ENCODE peak calls at places on chromosomes 12 and 14, in four cellular contexts. D is ascending aorta, W is HCT116, J is upper lobe of right lung. F is an unnamed sample.

GRCh38 chr12:96241484-96242256 is 47.5 kb downstream of the ELK3 start:
- DNase-seq in D (peak), W (no peak), J (no peak), F (no peak)

GRCh38 chr12:132488127-132489077 is 1.5 kb upstream of the FBRSL1 start:
- DNase-seq in W (no peak), J (no peak), D (no peak), F (peak)

GRCh38 chr12:103462675-103463074 is 33.1 kb downstream of the C12orf42 start:
- DNase-seq in J (no peak), D (no peak), W (no peak), F (no peak)

GRCh38 chr12:127054531-127054930 is 1212.4 kb upstream of the TMEM132C start:
- DNase-seq in D (no peak), J (no peak), W (no peak), F (no peak)

GRCh38 chr12:69657376-69658137 is 41.5 kb downstream of the BEST3 start:
- DNase-seq in W (no peak), D (no peak), J (no peak), F (no peak)

GRCh38 chr14:82642425-82642824 is 1108.8 kb upstream of the SEL1L start:
- DNase-seq in J (peak), W (no peak), D (no peak), F (no peak)

GRCh38 chr14:32525591-32525990 is 196.5 kb downstream of the AKAP6 start:
- DNase-seq in W (no peak), J (no peak), D (no peak), F (no peak)

GRCh38 chr12:29024117-29024516 is 125.0 kb upstream of the FAR2 start:
- DNase-seq in D (no peak), W (no peak), J (no peak), F (no peak)

DNA sequence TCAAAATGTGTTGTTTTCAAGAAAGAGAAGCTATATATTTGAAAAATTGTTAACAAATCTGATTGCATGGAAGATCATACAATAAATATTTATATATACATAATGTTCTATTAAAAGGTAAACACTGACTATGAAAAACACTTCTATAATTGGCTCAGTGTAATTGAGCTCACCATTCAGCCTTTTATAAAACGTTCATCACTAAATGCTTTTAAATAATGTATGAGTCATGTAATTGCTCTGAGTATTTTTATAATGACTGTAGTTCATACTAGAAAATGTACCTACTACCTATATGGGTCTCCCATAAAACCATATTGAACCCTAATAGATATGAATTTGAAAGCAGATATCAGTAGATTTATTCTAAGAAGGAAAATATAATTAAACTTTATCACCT is 240.4 kb upstream of the MGAT4C start:
- DNase-seq in J (no peak), D (no peak), W (no peak), F (no peak)
- H3K27ac ChIP-seq in J (no peak), D (no peak), W (no peak), F (no peak)

GRCh38 chr12:3048540-3048939 is 28.6 kb upstream of the TSPAN9 start:
- DNase-seq in W (no peak), J (no peak), D (no peak), F (no peak)
- H3K27ac ChIP-seq in W (no peak), J (no peak), D (no peak), F (peak)

GRCh38 chr12:22860926-22861325 is 236.0 kb downstream of the ETNK1 start:
- DNase-seq in W (no peak), D (no peak), J (no peak), F (no peak)

GRCh38 chr12:22856120-22856699 is 231.2 kb downstream of the ETNK1 start:
- DNase-seq in W (peak), D (no peak), J (no peak), F (no peak)

GRCh38 chr12:22855456-22855855 is 230.5 kb downstream of the ETNK1 start:
- DNase-seq in J (no peak), W (no peak), D (no peak), F (no peak)

GRCh38 chr12:22858849-22859569 is 234.0 kb downstream of the ETNK1 start:
- DNase-seq in D (no peak), J (no peak), W (no peak), F (no peak)
- H3K27ac ChIP-seq in D (no peak), J (no peak), W (no peak), F (no peak)

DNA sequence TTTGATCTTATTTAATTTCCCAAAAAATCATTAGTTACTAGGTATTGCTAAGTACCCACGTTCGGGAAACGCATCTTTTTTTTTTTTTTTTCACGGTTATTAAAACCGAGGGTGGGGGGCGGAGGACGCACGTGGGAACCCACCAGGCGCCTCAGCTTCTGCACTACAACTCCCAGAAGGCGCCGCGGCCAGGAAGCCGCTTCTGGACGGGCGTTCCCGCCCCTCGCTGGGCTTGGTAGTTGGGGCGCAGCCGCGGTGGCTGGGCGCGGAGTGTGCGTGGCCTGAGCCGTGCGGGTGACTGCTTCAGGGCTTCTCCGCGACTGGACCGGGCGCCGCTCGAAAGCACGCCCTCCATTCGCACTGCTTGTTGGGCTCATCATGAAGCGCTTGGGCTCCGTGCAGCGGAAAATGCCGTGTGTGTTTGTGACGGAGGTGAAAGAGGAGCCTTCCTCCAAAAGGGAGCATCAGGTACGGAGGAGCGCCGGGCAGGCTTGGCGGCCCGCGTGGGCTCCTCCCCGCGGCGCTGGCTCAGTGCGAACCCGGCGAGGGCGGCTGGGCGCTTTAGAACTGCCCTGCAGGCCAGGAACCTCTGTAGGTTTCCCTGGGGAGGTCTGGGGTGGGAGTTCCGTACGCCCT is 6.2 kb upstream of the C12orf50 start:
- DNase-seq in D (peak), J (peak), W (peak), F (peak)
- H3K27ac ChIP-seq in D (peak), J (peak), W (peak), F (peak)

GRCh38 chr12:47299586-47299985 is 219.8 kb upstream of the AMIGO2 start:
- DNase-seq in D (no peak), W (no peak), J (no peak), F (no peak)
- H3K27ac ChIP-seq in D (no peak), W (no peak), J (no peak), F (no peak)

DNA sequence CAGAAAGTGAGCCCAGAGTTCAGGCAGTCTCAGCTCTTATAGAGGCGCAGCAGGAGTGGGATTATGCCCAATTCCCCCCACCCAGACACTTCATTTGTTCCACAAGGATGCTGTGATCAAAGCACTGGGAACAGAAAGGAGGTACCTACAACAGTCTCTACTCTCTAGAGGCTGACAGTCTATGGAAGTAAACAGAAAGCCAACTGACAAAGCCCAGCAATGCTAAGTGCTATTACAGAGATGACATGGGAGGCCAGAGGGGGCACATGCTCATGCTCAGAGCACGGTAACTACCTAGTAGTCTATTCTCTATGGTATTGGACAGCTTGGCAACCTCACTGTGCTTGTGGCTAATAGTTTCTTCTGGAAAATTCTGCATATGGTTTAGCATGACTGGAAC is 85.9 kb downstream of the STXBP6 start:
- DNase-seq in J (no peak), W (no peak), D (no peak), F (no peak)
- H3K27ac ChIP-seq in J (no peak), W (no peak), D (no peak), F (peak)